ENCODE peak calls at places on chromosomes 13 and 19, in ten cellular contexts. One of them, this sample, is unnamed.

GRCh38 chr19:22606954-22607652 is 27.0 kb upstream of the ZNF492 start:
- DNase-seq in cardiac muscle cell: no peak
- DNase-seq in CD4-positive, alpha-beta T cell: no peak
- DNase-seq in activated CD8-positive, alpha-beta T cell treated with anti-CD3 and anti-CD28 coated beads for 36 hours: no peak
- DNase-seq in uterus: no peak
- DNase-seq in tibial artery: peak; percentile 2
- DNase-seq in GM12865: no peak
- DNase-seq in choroid plexus epithelial cell: no peak
- DNase-seq in stomach: no peak
- DNase-seq in pancreas: no peak
- DNase-seq in this sample: no peak

GRCh38 chr19:54209748-54210494 is 9.3 kb downstream of the RPS9 start:
- DNase-seq in cardiac muscle cell: peak; percentile 52
- DNase-seq in CD4-positive, alpha-beta T cell: no peak
- DNase-seq in activated CD8-positive, alpha-beta T cell treated with anti-CD3 and anti-CD28 coated beads for 36 hours: peak; percentile 52
- DNase-seq in uterus: peak; percentile 80
- DNase-seq in tibial artery: peak; percentile 93
- DNase-seq in GM12865: no peak
- DNase-seq in choroid plexus epithelial cell: peak; percentile 99
- DNase-seq in stomach: peak; percentile 97
- DNase-seq in pancreas: peak; percentile 97
- DNase-seq in this sample: no peak

GRCh38 chr13:76894401-76895110 is 8.4 kb upstream of the KCTD12 start:
- DNase-seq in cardiac muscle cell: no peak
- DNase-seq in CD4-positive, alpha-beta T cell: no peak
- DNase-seq in activated CD8-positive, alpha-beta T cell treated with anti-CD3 and anti-CD28 coated beads for 36 hours: no peak
- DNase-seq in uterus: no peak
- DNase-seq in tibial artery: no peak
- DNase-seq in GM12865: no peak
- DNase-seq in choroid plexus epithelial cell: no peak
- DNase-seq in stomach: no peak
- DNase-seq in pancreas: no peak
- DNase-seq in this sample: no peak

GRCh38 chr13:75968103-75968838 is 332.1 kb downstream of the LMO7 start:
- DNase-seq in cardiac muscle cell: no peak
- DNase-seq in CD4-positive, alpha-beta T cell: no peak
- DNase-seq in activated CD8-positive, alpha-beta T cell treated with anti-CD3 and anti-CD28 coated beads for 36 hours: no peak
- DNase-seq in uterus: no peak
- DNase-seq in tibial artery: no peak
- DNase-seq in GM12865: no peak
- DNase-seq in choroid plexus epithelial cell: no peak
- DNase-seq in stomach: no peak
- DNase-seq in pancreas: no peak
- DNase-seq in this sample: no peak

GRCh38 chr19:3383121-3383722 is 16.8 kb downstream of the NFIC start:
- DNase-seq in cardiac muscle cell: no peak
- DNase-seq in CD4-positive, alpha-beta T cell: no peak
- DNase-seq in activated CD8-positive, alpha-beta T cell treated with anti-CD3 and anti-CD28 coated beads for 36 hours: no peak
- DNase-seq in uterus: peak; percentile 82
- DNase-seq in tibial artery: peak; percentile 69
- DNase-seq in GM12865: no peak
- DNase-seq in choroid plexus epithelial cell: no peak
- DNase-seq in stomach: no peak
- DNase-seq in pancreas: no peak
- DNase-seq in this sample: no peak

GRCh38 chr13:97165527-97166425 is 56.4 kb upstream of the MBNL2 start:
- DNase-seq in cardiac muscle cell: no peak
- DNase-seq in CD4-positive, alpha-beta T cell: no peak
- DNase-seq in activated CD8-positive, alpha-beta T cell treated with anti-CD3 and anti-CD28 coated beads for 36 hours: no peak
- DNase-seq in uterus: no peak
- DNase-seq in tibial artery: no peak
- DNase-seq in GM12865: no peak
- DNase-seq in choroid plexus epithelial cell: no peak
- DNase-seq in stomach: no peak
- DNase-seq in pancreas: no peak
- DNase-seq in this sample: no peak

GRCh38 chr19:44141191-44142013 is at the start of gene ZNF234:
- DNase-seq in cardiac muscle cell: peak; percentile 89
- DNase-seq in CD4-positive, alpha-beta T cell: peak; percentile 42
- DNase-seq in activated CD8-positive, alpha-beta T cell treated with anti-CD3 and anti-CD28 coated beads for 36 hours: peak; percentile 74
- DNase-seq in uterus: peak; percentile 83
- DNase-seq in tibial artery: peak; percentile 81
- DNase-seq in GM12865: peak; percentile 81
- DNase-seq in choroid plexus epithelial cell: peak; percentile 82
- DNase-seq in stomach: peak; percentile 75
- DNase-seq in pancreas: peak; percentile 74
- DNase-seq in this sample: peak; percentile 34

GRCh38 chr13:112814905-112815585 is 125.2 kb downstream of the ATP11A start:
- DNase-seq in cardiac muscle cell: no peak
- DNase-seq in CD4-positive, alpha-beta T cell: no peak
- DNase-seq in activated CD8-positive, alpha-beta T cell treated with anti-CD3 and anti-CD28 coated beads for 36 hours: no peak
- DNase-seq in uterus: no peak
- DNase-seq in tibial artery: no peak
- DNase-seq in GM12865: no peak
- DNase-seq in choroid plexus epithelial cell: no peak
- DNase-seq in stomach: peak; percentile 27
- DNase-seq in pancreas: no peak
- DNase-seq in this sample: no peak

DNA sequence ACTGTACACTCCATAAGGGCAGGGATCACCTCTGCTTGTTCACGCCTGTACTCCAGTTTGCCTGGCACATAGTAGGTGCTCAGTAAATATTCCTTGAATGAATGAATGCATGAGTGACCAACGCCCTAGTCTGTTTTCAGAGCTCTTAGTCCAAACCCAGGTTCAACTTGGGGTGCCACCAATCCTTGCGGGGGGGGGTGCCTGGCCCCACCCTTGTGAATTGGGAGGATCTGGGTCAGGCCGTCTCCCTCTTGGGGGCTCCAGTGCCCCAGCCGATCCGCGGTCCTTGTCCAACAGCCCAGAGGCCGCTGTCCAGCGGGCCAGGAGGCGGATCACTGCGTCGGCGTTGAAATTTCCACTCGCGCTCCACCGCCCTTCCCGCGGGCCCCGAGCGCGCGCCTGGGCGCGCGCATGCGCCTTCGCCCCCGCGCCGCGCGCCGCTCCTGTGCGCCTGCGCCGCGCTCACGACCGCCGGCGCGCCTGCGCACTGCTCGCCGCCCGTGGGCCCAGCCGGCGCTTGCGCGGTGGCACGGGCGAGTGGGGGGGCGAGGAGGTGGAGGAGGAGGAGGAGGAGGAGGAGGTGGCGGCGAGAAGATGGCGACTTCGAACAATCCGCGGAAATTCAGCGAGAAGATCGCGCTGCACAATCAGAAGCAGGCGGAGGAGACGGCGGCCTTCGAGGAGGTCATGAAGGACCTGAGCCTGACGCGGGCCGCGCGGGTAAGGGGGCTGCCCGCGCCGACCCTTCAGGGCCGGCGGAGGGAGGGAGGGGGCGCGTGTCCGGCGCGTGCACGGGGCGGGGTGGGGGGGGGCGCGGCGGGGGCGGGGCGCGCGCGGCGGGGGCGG is at the start of gene CRTC1:
- DNase-seq in cardiac muscle cell: peak; percentile 93
- DNase-seq in CD4-positive, alpha-beta T cell: peak; percentile 93
- DNase-seq in activated CD8-positive, alpha-beta T cell treated with anti-CD3 and anti-CD28 coated beads for 36 hours: peak; percentile 85
- DNase-seq in uterus: peak; percentile 93
- DNase-seq in tibial artery: peak; percentile 80
- DNase-seq in GM12865: peak; percentile 93
- DNase-seq in choroid plexus epithelial cell: peak; percentile 85
- DNase-seq in stomach: peak; percentile 90
- DNase-seq in pancreas: peak; percentile 92
- DNase-seq in this sample: peak; percentile 93
- TF ChIP-seq CTCF in cardiac muscle cell: no peak
- TF ChIP-seq CTCF in CD4-positive, alpha-beta T cell: no peak
- TF ChIP-seq CTCF in activated CD8-positive, alpha-beta T cell treated with anti-CD3 and anti-CD28 coated beads for 36 hours: no peak
- TF ChIP-seq CTCF in uterus: no peak
- TF ChIP-seq CTCF in tibial artery: no peak
- TF ChIP-seq CTCF in GM12865: no peak
- TF ChIP-seq CTCF in choroid plexus epithelial cell: peak; percentile 6
- TF ChIP-seq CTCF in stomach: no peak
- TF ChIP-seq CTCF in pancreas: no peak
- TF ChIP-seq CTCF in this sample: no peak

GRCh38 chr19:33689138-33689746 is 67.5 kb downstream of the CHST8 start:
- DNase-seq in cardiac muscle cell: no peak
- DNase-seq in CD4-positive, alpha-beta T cell: no peak
- DNase-seq in activated CD8-positive, alpha-beta T cell treated with anti-CD3 and anti-CD28 coated beads for 36 hours: no peak
- DNase-seq in uterus: peak; percentile 9
- DNase-seq in tibial artery: peak; percentile 10
- DNase-seq in GM12865: no peak
- DNase-seq in choroid plexus epithelial cell: no peak
- DNase-seq in stomach: no peak
- DNase-seq in pancreas: no peak
- DNase-seq in this sample: no peak

GRCh38 chr19:33689886-33690285 is 68.1 kb downstream of the CHST8 start:
- DNase-seq in cardiac muscle cell: peak; percentile 69
- DNase-seq in CD4-positive, alpha-beta T cell: no peak
- DNase-seq in activated CD8-positive, alpha-beta T cell treated with anti-CD3 and anti-CD28 coated beads for 36 hours: no peak
- DNase-seq in uterus: peak; percentile 10
- DNase-seq in tibial artery: no peak
- DNase-seq in GM12865: no peak
- DNase-seq in choroid plexus epithelial cell: no peak
- DNase-seq in stomach: no peak
- DNase-seq in pancreas: no peak
- DNase-seq in this sample: no peak

GRCh38 chr19:33690461-33691427 is 69.0 kb downstream of the CHST8 start:
- DNase-seq in cardiac muscle cell: no peak
- DNase-seq in CD4-positive, alpha-beta T cell: no peak
- DNase-seq in activated CD8-positive, alpha-beta T cell treated with anti-CD3 and anti-CD28 coated beads for 36 hours: peak; percentile 8
- DNase-seq in uterus: no peak
- DNase-seq in tibial artery: no peak
- DNase-seq in GM12865: no peak
- DNase-seq in choroid plexus epithelial cell: no peak
- DNase-seq in stomach: no peak
- DNase-seq in pancreas: no peak
- DNase-seq in this sample: no peak

GRCh38 chr19:33693678-33694077 is 71.9 kb downstream of the CHST8 start:
- DNase-seq in cardiac muscle cell: no peak
- DNase-seq in CD4-positive, alpha-beta T cell: no peak
- DNase-seq in activated CD8-positive, alpha-beta T cell treated with anti-CD3 and anti-CD28 coated beads for 36 hours: no peak
- DNase-seq in uterus: no peak
- DNase-seq in tibial artery: no peak
- DNase-seq in GM12865: no peak
- DNase-seq in choroid plexus epithelial cell: no peak
- DNase-seq in stomach: no peak
- DNase-seq in pancreas: no peak
- DNase-seq in this sample: no peak

DNA sequence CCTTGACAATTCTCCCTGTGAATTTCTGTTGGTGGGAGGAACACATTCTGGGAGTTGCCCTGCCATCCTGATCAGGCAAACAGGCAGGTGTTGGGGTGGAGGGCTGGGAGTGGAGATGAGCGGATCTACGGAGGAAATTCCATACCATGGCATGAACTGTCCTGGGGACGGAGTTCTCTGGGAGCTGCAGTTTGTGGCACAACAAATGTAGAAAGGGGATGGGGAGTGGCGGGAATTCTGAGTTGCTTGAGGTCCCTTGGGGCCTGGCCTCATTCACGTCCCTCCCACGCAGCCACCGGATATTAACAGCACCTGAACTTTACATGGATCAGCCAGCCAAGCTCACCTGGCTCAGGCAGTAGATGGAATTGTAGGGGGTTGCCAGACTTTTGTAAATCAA is 70.0 kb downstream of the CHST8 start:
- DNase-seq in cardiac muscle cell: no peak
- DNase-seq in CD4-positive, alpha-beta T cell: no peak
- DNase-seq in activated CD8-positive, alpha-beta T cell treated with anti-CD3 and anti-CD28 coated beads for 36 hours: no peak
- DNase-seq in uterus: no peak
- DNase-seq in tibial artery: no peak
- DNase-seq in GM12865: no peak
- DNase-seq in choroid plexus epithelial cell: no peak
- DNase-seq in stomach: no peak
- DNase-seq in pancreas: no peak
- DNase-seq in this sample: no peak
- TF ChIP-seq CTCF in cardiac muscle cell: no peak
- TF ChIP-seq CTCF in CD4-positive, alpha-beta T cell: no peak
- TF ChIP-seq CTCF in activated CD8-positive, alpha-beta T cell treated with anti-CD3 and anti-CD28 coated beads for 36 hours: no peak
- TF ChIP-seq CTCF in uterus: no peak
- TF ChIP-seq CTCF in tibial artery: no peak
- TF ChIP-seq CTCF in GM12865: no peak
- TF ChIP-seq CTCF in choroid plexus epithelial cell: no peak
- TF ChIP-seq CTCF in stomach: no peak
- TF ChIP-seq CTCF in pancreas: no peak
- TF ChIP-seq CTCF in this sample: no peak

GRCh38 chr19:28644261-28644660 is 568.7 kb downstream of the UQCRFS1 start:
- DNase-seq in cardiac muscle cell: no peak
- DNase-seq in CD4-positive, alpha-beta T cell: no peak
- DNase-seq in activated CD8-positive, alpha-beta T cell treated with anti-CD3 and anti-CD28 coated beads for 36 hours: no peak
- DNase-seq in uterus: no peak
- DNase-seq in tibial artery: no peak
- DNase-seq in GM12865: no peak
- DNase-seq in choroid plexus epithelial cell: no peak
- DNase-seq in stomach: no peak
- DNase-seq in pancreas: peak; percentile 25
- DNase-seq in this sample: no peak

GRCh38 chr19:28642787-28643186 is 570.2 kb downstream of the UQCRFS1 start:
- DNase-seq in cardiac muscle cell: no peak
- DNase-seq in CD4-positive, alpha-beta T cell: no peak
- DNase-seq in activated CD8-positive, alpha-beta T cell treated with anti-CD3 and anti-CD28 coated beads for 36 hours: no peak
- DNase-seq in uterus: no peak
- DNase-seq in tibial artery: no peak
- DNase-seq in GM12865: no peak
- DNase-seq in choroid plexus epithelial cell: no peak
- DNase-seq in stomach: no peak
- DNase-seq in pancreas: no peak
- DNase-seq in this sample: no peak

GRCh38 chr19:28643284-28643683 is 569.7 kb downstream of the UQCRFS1 start:
- DNase-seq in cardiac muscle cell: no peak
- DNase-seq in CD4-positive, alpha-beta T cell: no peak
- DNase-seq in activated CD8-positive, alpha-beta T cell treated with anti-CD3 and anti-CD28 coated beads for 36 hours: no peak
- DNase-seq in uterus: no peak
- DNase-seq in tibial artery: no peak
- DNase-seq in GM12865: no peak
- DNase-seq in choroid plexus epithelial cell: no peak
- DNase-seq in stomach: no peak
- DNase-seq in pancreas: no peak
- DNase-seq in this sample: no peak

GRCh38 chr19:28640506-28640905 is 572.4 kb downstream of the UQCRFS1 start:
- DNase-seq in cardiac muscle cell: no peak
- DNase-seq in CD4-positive, alpha-beta T cell: no peak
- DNase-seq in activated CD8-positive, alpha-beta T cell treated with anti-CD3 and anti-CD28 coated beads for 36 hours: no peak
- DNase-seq in uterus: no peak
- DNase-seq in tibial artery: no peak
- DNase-seq in GM12865: no peak
- DNase-seq in choroid plexus epithelial cell: peak; percentile 11
- DNase-seq in stomach: no peak
- DNase-seq in pancreas: no peak
- DNase-seq in this sample: no peak

DNA sequence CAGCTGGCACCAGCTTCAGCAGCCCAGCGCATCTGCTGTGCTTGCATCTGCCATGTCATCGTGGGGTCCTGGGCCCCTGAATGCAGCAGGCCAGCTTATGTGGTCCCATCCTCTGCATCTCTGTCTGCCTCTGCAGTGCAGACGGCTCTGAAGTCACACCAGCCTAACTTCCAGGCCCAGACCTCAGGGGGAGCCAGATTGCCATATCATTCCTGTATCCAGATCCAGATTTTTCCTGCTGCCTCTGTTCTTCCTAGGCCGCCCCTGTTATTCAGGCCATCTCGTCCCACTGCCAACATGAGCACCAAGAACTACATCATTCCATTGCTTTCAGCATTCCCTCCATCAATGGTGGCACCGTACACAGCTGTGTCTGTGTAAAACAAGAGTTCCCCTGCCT is 571.6 kb downstream of the UQCRFS1 start:
- DNase-seq in cardiac muscle cell: no peak
- DNase-seq in CD4-positive, alpha-beta T cell: no peak
- DNase-seq in activated CD8-positive, alpha-beta T cell treated with anti-CD3 and anti-CD28 coated beads for 36 hours: no peak
- DNase-seq in uterus: no peak
- DNase-seq in tibial artery: no peak
- DNase-seq in GM12865: no peak
- DNase-seq in choroid plexus epithelial cell: no peak
- DNase-seq in stomach: no peak
- DNase-seq in pancreas: no peak
- DNase-seq in this sample: no peak
- TF ChIP-seq CTCF in cardiac muscle cell: no peak
- TF ChIP-seq CTCF in CD4-positive, alpha-beta T cell: no peak
- TF ChIP-seq CTCF in activated CD8-positive, alpha-beta T cell treated with anti-CD3 and anti-CD28 coated beads for 36 hours: no peak
- TF ChIP-seq CTCF in uterus: no peak
- TF ChIP-seq CTCF in tibial artery: no peak
- TF ChIP-seq CTCF in GM12865: no peak
- TF ChIP-seq CTCF in choroid plexus epithelial cell: peak; percentile 29
- TF ChIP-seq CTCF in stomach: no peak
- TF ChIP-seq CTCF in pancreas: no peak
- TF ChIP-seq CTCF in this sample: no peak

GRCh38 chr13:99506632-99507031 is 5.4 kb downstream of the TM9SF2 start:
- DNase-seq in cardiac muscle cell: no peak
- DNase-seq in CD4-positive, alpha-beta T cell: no peak
- DNase-seq in activated CD8-positive, alpha-beta T cell treated with anti-CD3 and anti-CD28 coated beads for 36 hours: no peak
- DNase-seq in uterus: no peak
- DNase-seq in tibial artery: no peak
- DNase-seq in GM12865: peak; percentile 70
- DNase-seq in choroid plexus epithelial cell: no peak
- DNase-seq in stomach: no peak
- DNase-seq in pancreas: no peak
- DNase-seq in this sample: no peak

GRCh38 chr13:99507054-99507453 is 5.8 kb downstream of the TM9SF2 start:
- DNase-seq in cardiac muscle cell: no peak
- DNase-seq in CD4-positive, alpha-beta T cell: no peak
- DNase-seq in activated CD8-positive, alpha-beta T cell treated with anti-CD3 and anti-CD28 coated beads for 36 hours: no peak
- DNase-seq in uterus: no peak
- DNase-seq in tibial artery: no peak
- DNase-seq in GM12865: no peak
- DNase-seq in choroid plexus epithelial cell: no peak
- DNase-seq in stomach: no peak
- DNase-seq in pancreas: no peak
- DNase-seq in this sample: no peak

GRCh38 chr13:99509477-99509876 is 8.2 kb downstream of the TM9SF2 start:
- DNase-seq in cardiac muscle cell: no peak
- DNase-seq in CD4-positive, alpha-beta T cell: no peak
- DNase-seq in activated CD8-positive, alpha-beta T cell treated with anti-CD3 and anti-CD28 coated beads for 36 hours: no peak
- DNase-seq in uterus: no peak
- DNase-seq in tibial artery: no peak
- DNase-seq in GM12865: no peak
- DNase-seq in choroid plexus epithelial cell: no peak
- DNase-seq in stomach: no peak
- DNase-seq in pancreas: no peak
- DNase-seq in this sample: no peak

GRCh38 chr13:99501952-99502310 is 659 bp downstream of the TM9SF2 start:
- DNase-seq in cardiac muscle cell: peak; percentile 39
- DNase-seq in CD4-positive, alpha-beta T cell: no peak
- DNase-seq in activated CD8-positive, alpha-beta T cell treated with anti-CD3 and anti-CD28 coated beads for 36 hours: peak; percentile 45
- DNase-seq in uterus: no peak
- DNase-seq in tibial artery: no peak
- DNase-seq in GM12865: peak; percentile 43
- DNase-seq in choroid plexus epithelial cell: peak; percentile 36
- DNase-seq in stomach: peak; percentile 30
- DNase-seq in pancreas: peak; percentile 42
- DNase-seq in this sample: peak; percentile 29

DNA sequence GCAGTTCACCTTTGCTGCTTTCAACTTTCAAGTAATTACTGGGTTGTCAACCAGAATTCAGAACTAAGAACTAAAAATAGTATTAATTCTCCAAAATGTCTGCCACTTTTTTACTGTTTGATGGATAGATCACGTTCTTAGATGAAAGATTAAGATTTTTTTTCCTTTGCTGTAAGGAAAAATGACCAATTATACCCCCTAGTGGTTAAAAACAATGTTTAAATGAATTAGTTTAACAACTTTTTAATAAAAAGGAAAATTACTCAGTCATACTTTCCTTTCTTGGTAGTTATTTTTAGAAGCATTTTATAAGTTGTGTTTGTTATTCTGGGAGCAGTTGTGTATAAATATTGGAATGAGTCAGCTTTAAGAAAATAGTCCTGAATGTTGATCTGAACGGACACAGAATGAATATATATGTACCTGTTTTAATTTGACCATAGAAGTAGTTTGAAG is 4.6 kb downstream of the TM9SF2 start:
- DNase-seq in cardiac muscle cell: no peak
- DNase-seq in CD4-positive, alpha-beta T cell: no peak
- DNase-seq in activated CD8-positive, alpha-beta T cell treated with anti-CD3 and anti-CD28 coated beads for 36 hours: no peak
- DNase-seq in uterus: no peak
- DNase-seq in tibial artery: no peak
- DNase-seq in GM12865: peak; percentile 13
- DNase-seq in choroid plexus epithelial cell: peak; percentile 51
- DNase-seq in stomach: no peak
- DNase-seq in pancreas: no peak
- DNase-seq in this sample: no peak
- TF ChIP-seq CTCF in cardiac muscle cell: peak; percentile 33
- TF ChIP-seq CTCF in CD4-positive, alpha-beta T cell: peak; percentile 67
- TF ChIP-seq CTCF in activated CD8-positive, alpha-beta T cell treated with anti-CD3 and anti-CD28 coated beads for 36 hours: peak; percentile 67
- TF ChIP-seq CTCF in uterus: peak; percentile 11
- TF ChIP-seq CTCF in tibial artery: peak; percentile 22
- TF ChIP-seq CTCF in GM12865: peak; percentile 23
- TF ChIP-seq CTCF in choroid plexus epithelial cell: no peak
- TF ChIP-seq CTCF in stomach: no peak
- TF ChIP-seq CTCF in pancreas: peak; percentile 12
- TF ChIP-seq CTCF in this sample: peak; percentile 76

This sample was measured in natural killer cell.